ENCODE peak calls at places on chromosomes 7 and 10, in seven cellular contexts. D is progenitor cell of endocrine pancreas, K is neural progenitor cell, R is GM20000, X is body of pancreas, P is uterus, G is nephron progenitor cell. A is an unnamed sample.

GRCh38 chr10:50540826-50541122 is 83.0 kb downstream of the SGMS1 start:
- DNase-seq in R (no peak), K (no peak), X (no peak), D (no peak), G (no peak), P (no peak), A (no peak)

GRCh38 chr7:130982651-130983050 is 248.6 kb upstream of the KLF14 start:
- DNase-seq in D (no peak), P (no peak), G (no peak), K (no peak), R (no peak), X (no peak), A (no peak)

GRCh38 chr10:70571236-70571635 is 31.3 kb downstream of the PRF1 start:
- DNase-seq in P (no peak), R (no peak), K (no peak), X (no peak), D (no peak), G (no peak), A (no peak)

GRCh38 chr7:93799750-93800357 is 90.7 kb downstream of the TFPI2 start:
- DNase-seq in P (no peak), R (peak; percentile 22), G (peak; percentile 2), K (peak; percentile 13), X (no peak), D (no peak), A (no peak)

GRCh38 chr7:145050415-145050814 is 214.6 kb upstream of the TPK1 start:
- DNase-seq in K (no peak), P (no peak), G (no peak), R (no peak), X (no peak), D (no peak), A (no peak)

GRCh38 chr7:116316838-116317612 is 106.7 kb downstream of the TES start:
- DNase-seq in R (peak; percentile 28), P (peak; percentile 74), X (peak; percentile 58), D (no peak), G (no peak), K (peak; percentile 54), A (no peak)

GRCh38 chr10:66931340-66931948 is 5.6 kb downstream of the LRRTM3 start:
- DNase-seq in P (no peak), X (no peak), R (peak; percentile 25), G (peak; percentile 12), K (peak; percentile 74), D (no peak), A (no peak)

GRCh38 chr10:72612203-72612826 is 13.6 kb downstream of the MICU1 start:
- DNase-seq in D (no peak), P (no peak), R (no peak), X (no peak), K (no peak), G (no peak), A (no peak)

GRCh38 chr10:3467052-3467906 is 294.7 kb upstream of the PITRM1 start:
- DNase-seq in P (peak; percentile 81), R (no peak), K (peak; percentile 32), G (no peak), X (peak; percentile 34), D (no peak), A (no peak)

GRCh38 chr7:79507161-79507560 is 53.7 kb upstream of the MAGI2 start:
- DNase-seq in P (no peak), D (no peak), G (no peak), K (peak; percentile 15), X (no peak), R (no peak), A (no peak)

GRCh38 chr10:84548869-84549268 is 220.5 kb downstream of the CCSER2 start:
- DNase-seq in P (no peak), X (no peak), D (no peak), K (peak; percentile 30), G (no peak), R (no peak), A (no peak)
- TF ChIP-seq CTCF in P (no peak), X (no peak), D (peak; percentile 35), K (peak; percentile 52), G (no peak), R (peak; percentile 22), A (no peak)

GRCh38 chr10:116691079-116691398 is 51.3 kb downstream of the HSPA12A start:
- DNase-seq in R (no peak), D (no peak), X (no peak), G (no peak), P (peak; percentile 35), K (peak; percentile 8), A (no peak)
- TF ChIP-seq CTCF in R (no peak), D (no peak), X (no peak), G (no peak), P (no peak), K (no peak), A (no peak)

GRCh38 chr10:8398771-8399170 is 344.3 kb downstream of the GATA3 start:
- DNase-seq in X (no peak), G (no peak), R (no peak), D (no peak), K (no peak), P (no peak), A (no peak)

GRCh38 chr10:8402469-8403074 is 348.1 kb downstream of the GATA3 start:
- DNase-seq in D (no peak), R (no peak), P (no peak), X (no peak), K (no peak), G (no peak), A (no peak)

GRCh38 chr10:8400151-8400550 is 345.7 kb downstream of the GATA3 start:
- DNase-seq in G (no peak), X (no peak), K (no peak), P (no peak), R (no peak), D (no peak), A (no peak)

GRCh38 chr10:8403711-8404371 is 349.4 kb downstream of the GATA3 start:
- DNase-seq in R (no peak), P (no peak), K (peak; percentile 60), X (no peak), D (no peak), G (peak; percentile 23), A (no peak)

GRCh38 chr10:8401531-8401930 is 347.0 kb downstream of the GATA3 start:
- DNase-seq in X (no peak), G (no peak), D (no peak), R (no peak), P (no peak), K (no peak), A (no peak)
- TF ChIP-seq CTCF in X (no peak), G (no peak), D (no peak), R (no peak), P (no peak), K (no peak), A (no peak)

GRCh38 chr10:98253499-98253898 is 14.5 kb downstream of the LOXL4 start:
- DNase-seq in K (no peak), R (no peak), D (no peak), X (no peak), P (no peak), G (no peak), A (no peak)
- TF ChIP-seq CTCF in K (no peak), R (no peak), D (no peak), X (no peak), P (no peak), G (no peak), A (no peak)